ENCODE peak calls at places on chromosomes 7 and 10, in four cellular contexts. T, D, L and Q are unnamed samples.
A peak's percentile ranks its signal among the peaks of the same experiment; 100 is the strongest.

GRCh38 chr7:69732203-69732602 is 133.9 kb downstream of the AUTS2 start:
- DNase-seq in T (no peak), D (no peak), L (no peak), Q (no peak)

GRCh38 chr7:112452102-112452888 is 2.0 kb downstream of the IFRD1 start:
- DNase-seq in T (no peak), D (peak; percentile 66), L (peak; percentile 38), Q (no peak)

GRCh38 chr10:12077580-12078180 is 8.9 kb downstream of the DHTKD1 start:
- DNase-seq in T (no peak), D (no peak), L (no peak), Q (no peak)

GRCh38 chr10:127148066-127148932 is 48.1 kb downstream of the INSYN2A start:
- DNase-seq in T (no peak), D (no peak), L (no peak), Q (no peak)

GRCh38 chr7:43289826-43290225 is 177.4 kb downstream of the HECW1 start:
- DNase-seq in T (no peak), D (no peak), L (no peak), Q (no peak)

GRCh38 chr10:24891823-24892222 is 60.6 kb downstream of the PRTFDC1 start:
- DNase-seq in T (no peak), D (no peak), L (no peak), Q (no peak)

GRCh38 chr7:96183163-96183562 is 138.7 kb downstream of the SLC25A13 start:
- DNase-seq in T (no peak), D (no peak), L (no peak), Q (no peak)

GRCh38 chr7:151245360-151246160 is 2.9 kb downstream of the SMARCD3 start:
- DNase-seq in T (peak; percentile 40), D (no peak), L (peak; percentile 59), Q (no peak)

GRCh38 chr10:71302874-71303568 is 16.0 kb upstream of the SLC29A3 start:
- DNase-seq in T (no peak), D (no peak), L (no peak), Q (no peak)

GRCh38 chr10:132536241-132536963 is 1.2 kb upstream of the INPP5A start:
- DNase-seq in T (no peak), D (no peak), L (peak; percentile 42), Q (peak; percentile 50)

GRCh38 chr7:29116801-29117200 is 29.5 kb downstream of the CPVL start:
- DNase-seq in T (no peak), D (no peak), L (no peak), Q (no peak)

GRCh38 chr7:121620953-121621606 is 225.0 kb upstream of the FAM3C start:
- DNase-seq in T (no peak), D (no peak), L (no peak), Q (no peak)

GRCh38 chr10:132396495-132397035 is 435 bp upstream of the PWWP2B start:
- DNase-seq in T (no peak), D (peak; percentile 58), L (peak; percentile 68), Q (no peak)

GRCh38 chr7:104530243-104530642 is 201.8 kb downstream of the LHFPL3 start:
- DNase-seq in T (no peak), D (no peak), L (no peak), Q (no peak)

GRCh38 chr10:127357265-127357664 is 160.9 kb upstream of the INSYN2A start:
- DNase-seq in T (no peak), D (no peak), L (no peak), Q (no peak)

GRCh38 chr10:102869290-102870198 is at the start of gene AS3MT:
- DNase-seq in T (no peak), D (peak; percentile 15), L (peak; percentile 57), Q (no peak)

GRCh38 chr10:82826132-82826531 is 951.1 kb downstream of the NRG3 start:
- DNase-seq in T (no peak), D (no peak), L (no peak), Q (no peak)

GRCh38 chr7:22427855-22428254 is 70.9 kb upstream of the RAPGEF5 start:
- DNase-seq in T (no peak), D (no peak), L (no peak), Q (no peak)

GRCh38 chr7:7203813-7204575 is 21.6 kb downstream of the C1GALT1 start:
- DNase-seq in T (no peak), D (no peak), L (no peak), Q (no peak)

GRCh38 chr7:582931-583330 is 63.3 kb upstream of the PDGFA start:
- DNase-seq in T (no peak), D (no peak), L (no peak), Q (no peak)

GRCh38 chr10:86857097-86857825 is 100.2 kb downstream of the MMRN2 start:
- DNase-seq in T (no peak), D (no peak), L (no peak), Q (no peak)

GRCh38 chr7:30913821-30914515 is 2.3 kb downstream of the AQP1 start:
- DNase-seq in T (no peak), D (no peak), L (no peak), Q (no peak)

GRCh38 chr10:114026189-114027040 is 17.3 kb upstream of the ADRB1 start:
- DNase-seq in T (no peak), D (no peak), L (no peak), Q (no peak)

GRCh38 chr10:50605280-50606270 is 18.2 kb downstream of the SGMS1 start:
- DNase-seq in T (no peak), D (peak; percentile 43), L (peak; percentile 72), Q (no peak)

GRCh38 chr7:23467731-23468720 is 2.3 kb downstream of the IGF2BP3 start:
- DNase-seq in T (no peak), D (no peak), L (no peak), Q (no peak)

GRCh38 chr10:60994128-60994527 is 50.1 kb upstream of the RHOBTB1 start:
- DNase-seq in T (no peak), D (no peak), L (no peak), Q (no peak)

GRCh38 chr10:131554821-131555220 is 243.3 kb upstream of the TCERG1L start:
- DNase-seq in T (no peak), D (no peak), L (no peak), Q (no peak)

GRCh38 chr10:60521974-60522405 is 132.3 kb upstream of the ANK3 start:
- DNase-seq in T (no peak), D (no peak), L (no peak), Q (no peak)

GRCh38 chr10:14971867-14972448 is 12.8 kb downstream of the MEIG1 start:
- DNase-seq in T (no peak), D (no peak), L (no peak), Q (no peak)

GRCh38 chr7:35250452-35250851 is 3.4 kb downstream of the TBX20 start:
- DNase-seq in T (no peak), D (no peak), L (no peak), Q (no peak)

GRCh38 chr10:117541405-117541908 is 1.1 kb upstream of the EMX2 start:
- DNase-seq in T (no peak), D (no peak), L (peak; percentile 82), Q (peak; percentile 60)

GRCh38 chr10:28906011-28906411 is 228.7 kb downstream of the BAMBI start:
- DNase-seq in T (no peak), D (no peak), L (no peak), Q (no peak)

GRCh38 chr7:117153016-117153415 is 169.8 kb downstream of the WNT2 start:
- DNase-seq in T (no peak), D (no peak), L (no peak), Q (no peak)

DNA sequence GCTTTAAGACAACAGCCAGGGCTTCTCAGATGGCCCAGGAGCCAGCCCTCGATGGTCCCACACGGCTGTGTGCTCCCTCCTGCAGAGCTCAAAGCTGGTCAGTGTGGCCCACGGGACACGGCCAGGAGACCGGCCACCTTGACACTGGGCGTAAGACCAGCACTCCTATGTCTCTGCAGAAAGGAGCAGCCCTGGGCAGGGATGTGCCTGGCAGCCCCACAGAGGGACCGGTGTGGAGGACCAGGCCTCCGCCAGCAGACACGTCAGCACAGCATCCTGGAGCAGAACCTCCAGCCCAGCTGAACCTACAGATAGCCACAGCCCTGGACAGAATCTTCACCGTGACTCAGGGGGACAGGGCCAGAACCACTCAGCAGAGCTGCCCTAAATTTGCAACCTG is 132.5 kb downstream of the DIP2C start:
- DNase-seq in T (no peak), D (no peak), L (no peak), Q (no peak)
- H3K27ac ChIP-seq in T (no peak overlapping the region), D (no peak overlapping the region), L (no peak overlapping the region), Q (peak overlapping the region; percentile 1)

GRCh38 chr7:149865437-149865836 is 8.3 kb upstream of the ATP6V0E2 start:
- DNase-seq in T (peak; percentile 33), D (no peak), L (no peak), Q (no peak)

GRCh38 chr7:149867762-149868637 is 5.8 kb upstream of the ATP6V0E2 start:
- DNase-seq in T (no peak), D (no peak), L (no peak), Q (no peak)

GRCh38 chr7:149866817-149867447 is 6.8 kb upstream of the ATP6V0E2 start:
- DNase-seq in T (no peak), D (no peak), L (no peak), Q (no peak)

GRCh38 chr7:149864751-149865150 is 9.0 kb upstream of the ATP6V0E2 start:
- DNase-seq in T (no peak), D (no peak), L (no peak), Q (no peak)

DNA sequence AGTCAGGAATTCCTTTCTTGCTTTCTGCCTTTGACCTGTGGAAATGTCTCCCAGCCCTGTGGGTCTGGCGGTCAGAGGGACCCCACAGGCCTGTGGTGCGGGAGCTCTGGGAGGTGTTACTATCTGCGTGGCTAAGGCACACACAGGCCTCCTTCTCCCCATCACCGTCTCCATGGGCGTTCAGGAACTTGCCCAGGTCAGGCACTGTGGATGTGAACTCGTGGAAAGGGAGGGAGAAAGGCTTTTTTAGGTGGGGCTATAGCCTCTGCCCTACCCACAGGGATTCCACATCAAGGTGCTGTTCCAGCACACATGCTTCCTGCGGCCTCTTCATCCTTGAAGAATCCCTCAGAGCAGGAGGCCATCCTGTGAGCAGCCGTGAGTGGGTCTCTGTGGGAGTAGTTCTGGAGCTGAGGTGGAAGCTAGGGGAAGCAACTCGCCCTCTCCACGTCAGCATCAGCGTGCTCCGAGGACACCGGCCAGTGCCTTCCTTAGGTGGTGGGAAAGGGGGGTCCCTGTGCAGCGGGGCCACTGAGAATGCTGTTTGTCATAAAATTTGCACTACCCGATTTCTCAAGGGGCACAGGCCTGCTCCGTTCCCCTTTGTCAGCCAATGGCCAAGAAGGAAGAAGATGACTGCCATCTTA is 7.5 kb upstream of the ATP6V0E2 start:
- DNase-seq in T (no peak), D (no peak), L (no peak), Q (no peak)
- H3K27ac ChIP-seq in T (peak overlapping the region; percentile 66), D (no peak overlapping the region), L (no peak overlapping the region), Q (no peak overlapping the region)

DNA sequence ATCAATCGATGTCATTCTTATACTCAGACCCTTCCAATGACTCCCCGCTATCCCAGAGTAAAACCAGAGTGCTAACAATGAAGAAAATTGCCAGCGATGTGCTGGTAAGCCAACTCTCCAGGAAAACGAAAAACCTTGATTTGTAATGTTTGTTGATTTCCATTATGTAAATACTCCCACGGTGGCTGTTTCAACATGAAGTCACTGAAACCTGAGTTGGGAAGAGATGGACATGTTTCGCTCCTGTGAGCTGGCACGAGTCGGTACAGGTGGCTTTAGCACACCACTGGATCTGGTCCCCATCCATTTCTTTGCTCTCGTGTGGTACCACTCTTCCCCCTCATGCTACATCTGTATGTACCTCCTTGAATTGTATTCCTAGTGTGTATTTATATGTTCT is 52.9 kb downstream of the AP3M1 start:
- DNase-seq in T (no peak), D (no peak), L (no peak), Q (no peak)
- H3K27ac ChIP-seq in T (no peak overlapping the region), D (no peak overlapping the region), L (no peak overlapping the region), Q (no peak overlapping the region)

DNA sequence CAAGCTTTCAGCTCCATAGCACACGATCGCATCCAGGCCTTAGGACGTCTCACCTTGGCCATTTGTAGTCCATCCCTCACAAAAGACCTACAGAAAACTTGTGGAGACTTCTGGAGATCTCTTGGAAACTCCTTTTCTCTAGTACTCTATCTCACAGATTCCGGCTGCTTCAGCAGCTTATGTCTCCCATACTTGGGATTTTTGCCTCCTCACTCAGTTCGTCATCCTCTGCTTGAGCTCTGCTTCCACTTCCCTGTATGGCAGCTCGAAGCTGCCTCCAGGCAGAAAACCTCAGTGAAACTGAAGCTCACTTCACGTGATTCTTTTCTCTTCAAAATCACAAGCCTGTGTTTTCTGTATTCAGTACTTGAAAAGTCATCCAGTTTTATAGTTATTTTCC is 178.7 kb upstream of the GDF10 start:
- DNase-seq in T (no peak), D (no peak), L (no peak), Q (no peak)
- H3K27ac ChIP-seq in T (no peak overlapping the region), D (no peak overlapping the region), L (no peak overlapping the region), Q (no peak overlapping the region)